ENCODE peak calls at places on chromosome 16, in six cellular contexts. S is H9, A is A172, W is AG09319, O is AG04450, R is GM23338. L is an unnamed sample.

GRCh38 chr16:49855280-49855821 is 561 bp downstream of the ZNF423 start:
- DNase-seq in R (peak; percentile 87), O (peak; percentile 4), A (peak; percentile 40), W (peak; percentile 44), S (peak; percentile 86), L (peak; percentile 94)

GRCh38 chr16:23768581-23768980 is 13.8 kb downstream of the CHP2 start:
- DNase-seq in O (no peak), W (no peak), R (no peak), S (no peak), A (no peak), L (no peak)

GRCh38 chr16:58692450-58692849 is 7.9 kb upstream of the SLC38A7 start:
- DNase-seq in S (no peak), O (no peak), W (no peak), R (no peak), A (no peak), L (no peak)

GRCh38 chr16:1466968-1467521 is 7.8 kb downstream of the CLCN7 start:
- DNase-seq in A (peak; percentile 44), R (no peak), O (no peak), W (no peak), S (no peak), L (no peak)

GRCh38 chr16:24977673-24978065 is 37.5 kb downstream of the ARHGAP17 start:
- DNase-seq in S (no peak), O (peak; percentile 48), W (no peak), R (peak; percentile 38), A (peak; percentile 60), L (no peak)

GRCh38 chr16:81005644-81006471 is 827 bp downstream of the CMC2 start:
- DNase-seq in A (no peak), R (peak; percentile 46), S (no peak), W (no peak), O (no peak), L (no peak)

GRCh38 chr16:22788190-22788530 is 25.8 kb upstream of the HS3ST2 start:
- DNase-seq in O (no peak), S (no peak), W (no peak), R (no peak), A (no peak), L (no peak)

GRCh38 chr16:9757687-9758086 is 424.5 kb downstream of the GRIN2A start:
- DNase-seq in R (no peak), A (no peak), O (no peak), S (no peak), W (no peak), L (no peak)

GRCh38 chr16:67672739-67673662 is 6.4 kb downstream of the C16orf86 start:
- DNase-seq in A (peak; percentile 62), S (peak; percentile 74), O (peak; percentile 56), R (peak; percentile 87), W (peak; percentile 15), L (peak; percentile 83)

GRCh38 chr16:25110392-25110947 is 1.1 kb upstream of the LCMT1 start:
- DNase-seq in O (no peak), S (no peak), R (no peak), A (peak; percentile 13), W (no peak), L (no peak)

GRCh38 chr16:66152841-66153525 is 213.5 kb upstream of the CDH5 start:
- DNase-seq in R (no peak), O (peak; percentile 87), W (no peak), A (no peak), S (no peak), L (no peak)

GRCh38 chr16:85090873-85091521 is 21.3 kb downstream of the CIBAR2 start:
- DNase-seq in S (no peak), O (no peak), R (no peak), W (no peak), A (no peak), L (no peak)

GRCh38 chr16:7390974-7391373 is 58.3 kb downstream of the RBFOX1 start:
- DNase-seq in O (no peak), W (no peak), R (no peak), S (no peak), A (no peak), L (no peak)

GRCh38 chr16:51710930-51711563 is 560.0 kb upstream of the SALL1 start:
- DNase-seq in A (peak; percentile 8), R (no peak), W (no peak), O (no peak), S (no peak), L (no peak)

GRCh38 chr16:3890091-3890490 is 9.6 kb upstream of the CREBBP start:
- DNase-seq in S (no peak), W (no peak), O (no peak), A (no peak), R (no peak), L (no peak)

GRCh38 chr16:30982548-30983288 is 2.3 kb upstream of the HSD3B7 start:
- DNase-seq in O (no peak), A (no peak), R (no peak), W (no peak), S (no peak), L (no peak)

GRCh38 chr16:85178006-85178591 is 65.8 kb upstream of the CIBAR2 start:
- DNase-seq in R (no peak), S (no peak), W (no peak), O (no peak), A (no peak), L (no peak)

GRCh38 chr16:19513377-19514053 is 8.4 kb downstream of the GDE1 start:
- DNase-seq in S (no peak), R (no peak), O (no peak), A (no peak), W (no peak), L (no peak)

GRCh38 chr16:89246903-89247733 is 29.6 kb downstream of the ZNF778 start:
- DNase-seq in A (peak; percentile 30), O (peak; percentile 65), R (peak; percentile 88), S (peak; percentile 88), W (peak; percentile 59), L (peak; percentile 95)

GRCh38 chr16:25198021-25198420 is 18.7 kb upstream of the AQP8 start:
- DNase-seq in S (no peak), O (no peak), R (no peak), A (peak; percentile 79), W (no peak), L (no peak)

GRCh38 chr16:55542459-55543082 is 23.9 kb upstream of the CAPNS2 start:
- DNase-seq in S (no peak), A (peak; percentile 69), R (no peak), O (no peak), W (no peak), L (no peak)

GRCh38 chr16:17921357-17921978 is 415.1 kb downstream of the NPIPA8 start:
- DNase-seq in O (no peak), A (no peak), S (peak; percentile 66), R (peak; percentile 73), W (no peak), L (no peak)

GRCh38 chr16:50636865-50637374 is 44.2 kb downstream of the SNX20 start:
- DNase-seq in R (no peak), S (no peak), A (no peak), O (no peak), W (no peak), L (no peak)

GRCh38 chr16:74888888-74889287 is 96.0 kb downstream of the WDR59 start:
- DNase-seq in R (no peak), W (no peak), S (no peak), A (no peak), O (no peak), L (no peak)

GRCh38 chr16:4935231-4935855 is 1.6 kb downstream of the PPL start:
- DNase-seq in O (no peak), S (no peak), R (no peak), A (peak; percentile 46), W (peak; percentile 84), L (peak; percentile 96)

GRCh38 chr16:48409839-48410610 is 24.8 kb upstream of the SIAH1 start:
- DNase-seq in A (peak; percentile 85), R (no peak), W (peak; percentile 67), O (peak; percentile 69), S (no peak), L (no peak)

GRCh38 chr16:49745434-49745833 is 110.5 kb downstream of the ZNF423 start:
- DNase-seq in A (no peak), W (no peak), R (no peak), S (no peak), O (no peak), L (no peak)